ENCODE peak calls at places on chromosomes 4 and X, in seven cellular contexts. One of them, this sample, is unnamed.

GRCh38 chr4:107094332-107094731 is 58.2 kb upstream of the DKK2 start:
- DNase-seq in A549: no peak
- DNase-seq in tibial nerve: no peak
- DNase-seq in stomach: no peak
- DNase-seq in transverse colon: no peak
- DNase-seq in H1: no peak
- DNase-seq in esophagus muscularis mucosa: no peak
- DNase-seq in this sample: no peak

GRCh38 chr4:101944649-101945048 is 154.1 kb downstream of the BANK1 start:
- DNase-seq in A549: no peak
- DNase-seq in tibial nerve: no peak
- DNase-seq in stomach: no peak
- DNase-seq in transverse colon: no peak
- DNase-seq in H1: no peak
- DNase-seq in esophagus muscularis mucosa: no peak
- DNase-seq in this sample: no peak

GRCh38 chr4:97150966-97151365 is 992.3 kb downstream of the STPG2 start:
- DNase-seq in A549: no peak
- DNase-seq in tibial nerve: no peak
- DNase-seq in stomach: no peak
- DNase-seq in transverse colon: no peak
- DNase-seq in H1: no peak
- DNase-seq in esophagus muscularis mucosa: no peak
- DNase-seq in this sample: no peak

GRCh38 chr4:138688531-138689181 is 326.9 kb upstream of the NOCT start:
- DNase-seq in A549: no peak
- DNase-seq in tibial nerve: no peak
- DNase-seq in stomach: no peak
- DNase-seq in transverse colon: no peak
- DNase-seq in H1: no peak
- DNase-seq in esophagus muscularis mucosa: no peak
- DNase-seq in this sample: no peak

GRCh38 chr4:105236917-105237311 is 90.2 kb downstream of the TET2 start:
- DNase-seq in A549: no peak
- DNase-seq in tibial nerve: no peak
- DNase-seq in stomach: no peak
- DNase-seq in transverse colon: no peak
- DNase-seq in H1: no peak
- DNase-seq in esophagus muscularis mucosa: no peak
- DNase-seq in this sample: no peak

GRCh38 chrX:44244008-44244407 is 99.5 kb downstream of the EFHC2 start:
- DNase-seq in A549: peak; percentile 35
- DNase-seq in tibial nerve: peak; percentile 8
- DNase-seq in stomach: no peak
- DNase-seq in transverse colon: no peak
- DNase-seq in H1: no peak
- DNase-seq in esophagus muscularis mucosa: no peak
- DNase-seq in this sample: no peak

GRCh38 chr4:158826882-158827281 is 58.1 kb downstream of the FNIP2 start:
- DNase-seq in A549: no peak
- DNase-seq in tibial nerve: no peak
- DNase-seq in stomach: peak; percentile 63
- DNase-seq in transverse colon: peak; percentile 55
- DNase-seq in H1: no peak
- DNase-seq in esophagus muscularis mucosa: no peak
- DNase-seq in this sample: no peak

GRCh38 chr4:94548571-94548970 is 96.8 kb downstream of the PDLIM5 start:
- DNase-seq in A549: peak; percentile 81
- DNase-seq in tibial nerve: no peak
- DNase-seq in stomach: no peak
- DNase-seq in transverse colon: no peak
- DNase-seq in H1: no peak
- DNase-seq in esophagus muscularis mucosa: no peak
- DNase-seq in this sample: no peak

GRCh38 chr4:38869511-38869910 is 1.9 kb downstream of the FAM114A1 start:
- DNase-seq in A549: no peak
- DNase-seq in tibial nerve: no peak
- DNase-seq in stomach: no peak
- DNase-seq in transverse colon: no peak
- DNase-seq in H1: no peak
- DNase-seq in esophagus muscularis mucosa: no peak
- DNase-seq in this sample: no peak

GRCh38 chr4:123783091-123783765 is 386.6 kb downstream of the SPRY1 start:
- DNase-seq in A549: no peak
- DNase-seq in tibial nerve: no peak
- DNase-seq in stomach: no peak
- DNase-seq in transverse colon: no peak
- DNase-seq in H1: no peak
- DNase-seq in esophagus muscularis mucosa: no peak
- DNase-seq in this sample: no peak

GRCh38 chr4:89752932-89753598 is 83.9 kb downstream of the SNCA start:
- DNase-seq in A549: no peak
- DNase-seq in tibial nerve: no peak
- DNase-seq in stomach: no peak
- DNase-seq in transverse colon: no peak
- DNase-seq in H1: no peak
- DNase-seq in esophagus muscularis mucosa: no peak
- DNase-seq in this sample: peak; percentile 69

GRCh38 chr4:20422398-20422797 is 170.7 kb downstream of the SLIT2 start:
- DNase-seq in A549: peak; percentile 51
- DNase-seq in tibial nerve: no peak
- DNase-seq in stomach: peak; percentile 56
- DNase-seq in transverse colon: peak; percentile 60
- DNase-seq in H1: peak; percentile 67
- DNase-seq in esophagus muscularis mucosa: no peak
- DNase-seq in this sample: peak; percentile 67

GRCh38 chrX:10519761-10520160 is 100.6 kb downstream of the MID1 start:
- DNase-seq in A549: no peak
- DNase-seq in tibial nerve: no peak
- DNase-seq in stomach: no peak
- DNase-seq in transverse colon: no peak
- DNase-seq in H1: no peak
- DNase-seq in esophagus muscularis mucosa: no peak
- DNase-seq in this sample: no peak

GRCh38 chr4:4577359-4577875 is 35.6 kb upstream of the STX18 start:
- DNase-seq in A549: no peak
- DNase-seq in tibial nerve: no peak
- DNase-seq in stomach: no peak
- DNase-seq in transverse colon: no peak
- DNase-seq in H1: no peak
- DNase-seq in esophagus muscularis mucosa: no peak
- DNase-seq in this sample: no peak

GRCh38 chr4:79682801-79683217 is 274.8 kb upstream of the GK2 start:
- DNase-seq in A549: no peak
- DNase-seq in tibial nerve: no peak
- DNase-seq in stomach: peak; percentile 27
- DNase-seq in transverse colon: no peak
- DNase-seq in H1: no peak
- DNase-seq in esophagus muscularis mucosa: no peak
- DNase-seq in this sample: no peak

GRCh38 chr4:173288296-173288695 is 45.9 kb downstream of the HMGB2 start:
- DNase-seq in A549: peak; percentile 65
- DNase-seq in tibial nerve: peak; percentile 82
- DNase-seq in stomach: peak; percentile 68
- DNase-seq in transverse colon: peak; percentile 70
- DNase-seq in H1: peak; percentile 91
- DNase-seq in esophagus muscularis mucosa: no peak
- DNase-seq in this sample: peak; percentile 81

GRCh38 chrX:10759400-10759799 is 139.0 kb upstream of the MID1 start:
- DNase-seq in A549: no peak
- DNase-seq in tibial nerve: no peak
- DNase-seq in stomach: no peak
- DNase-seq in transverse colon: no peak
- DNase-seq in H1: peak; percentile 46
- DNase-seq in esophagus muscularis mucosa: no peak
- DNase-seq in this sample: no peak

GRCh38 chr4:73945674-73946449 is 36.0 kb downstream of the PF4 start:
- DNase-seq in A549: no peak
- DNase-seq in tibial nerve: no peak
- DNase-seq in stomach: no peak
- DNase-seq in transverse colon: no peak
- DNase-seq in H1: no peak
- DNase-seq in esophagus muscularis mucosa: no peak
- DNase-seq in this sample: no peak

GRCh38 chr4:137531951-137532868 is at the start of gene PCDH18:
- DNase-seq in A549: no peak
- DNase-seq in tibial nerve: peak; percentile 96
- DNase-seq in stomach: peak; percentile 51
- DNase-seq in transverse colon: peak; percentile 74
- DNase-seq in H1: peak; percentile 68
- DNase-seq in esophagus muscularis mucosa: peak; percentile 98
- DNase-seq in this sample: peak; percentile 97

GRCh38 chrX:119007189-119007770 is 32.9 kb downstream of the LONRF3 start:
- DNase-seq in A549: no peak
- DNase-seq in tibial nerve: no peak
- DNase-seq in stomach: no peak
- DNase-seq in transverse colon: no peak
- DNase-seq in H1: no peak
- DNase-seq in esophagus muscularis mucosa: no peak
- DNase-seq in this sample: no peak

GRCh38 chrX:13077168-13077567 is 32.7 kb upstream of the FAM9C start:
- DNase-seq in A549: no peak
- DNase-seq in tibial nerve: no peak
- DNase-seq in stomach: no peak
- DNase-seq in transverse colon: no peak
- DNase-seq in H1: no peak
- DNase-seq in esophagus muscularis mucosa: no peak
- DNase-seq in this sample: no peak

GRCh38 chr4:15436515-15436914 is 8.7 kb downstream of the C1QTNF7 start:
- DNase-seq in A549: no peak
- DNase-seq in tibial nerve: peak; percentile 42
- DNase-seq in stomach: no peak
- DNase-seq in transverse colon: no peak
- DNase-seq in H1: no peak
- DNase-seq in esophagus muscularis mucosa: peak; percentile 74
- DNase-seq in this sample: no peak

GRCh38 chr4:56130609-56131150 is 181.9 kb downstream of the CEP135 start:
- DNase-seq in A549: no peak
- DNase-seq in tibial nerve: no peak
- DNase-seq in stomach: no peak
- DNase-seq in transverse colon: no peak
- DNase-seq in H1: no peak
- DNase-seq in esophagus muscularis mucosa: no peak
- DNase-seq in this sample: no peak

GRCh38 chr4:56123547-56123946 is 174.8 kb downstream of the CEP135 start:
- DNase-seq in A549: no peak
- DNase-seq in tibial nerve: no peak
- DNase-seq in stomach: no peak
- DNase-seq in transverse colon: no peak
- DNase-seq in H1: no peak
- DNase-seq in esophagus muscularis mucosa: peak; percentile 37
- DNase-seq in this sample: no peak

GRCh38 chr4:56128231-56128630 is 179.5 kb downstream of the CEP135 start:
- DNase-seq in A549: no peak
- DNase-seq in tibial nerve: no peak
- DNase-seq in stomach: no peak
- DNase-seq in transverse colon: no peak
- DNase-seq in H1: no peak
- DNase-seq in esophagus muscularis mucosa: no peak
- DNase-seq in this sample: no peak

GRCh38 chr4:56129431-56129861 is 180.7 kb downstream of the CEP135 start:
- DNase-seq in A549: peak; percentile 48
- DNase-seq in tibial nerve: no peak
- DNase-seq in stomach: peak; percentile 58
- DNase-seq in transverse colon: peak; percentile 77
- DNase-seq in H1: peak; percentile 72
- DNase-seq in esophagus muscularis mucosa: no peak
- DNase-seq in this sample: no peak

GRCh38 chr4:56127698-56128097 is 179.0 kb downstream of the CEP135 start:
- DNase-seq in A549: no peak
- DNase-seq in tibial nerve: no peak
- DNase-seq in stomach: no peak
- DNase-seq in transverse colon: no peak
- DNase-seq in H1: no peak
- DNase-seq in esophagus muscularis mucosa: no peak
- DNase-seq in this sample: no peak
- H3K4me1 ChIP-seq in A549: no peaks in the 10 kb centered on the region
- H3K4me1 ChIP-seq in tibial nerve: no peaks in the 10 kb centered on the region
- H3K4me1 ChIP-seq in stomach: no peaks in the 10 kb centered on the region
- H3K4me1 ChIP-seq in transverse colon: no peaks in the 10 kb centered on the region
- H3K4me1 ChIP-seq in H1: no peaks in the 10 kb centered on the region
- H3K4me1 ChIP-seq in esophagus muscularis mucosa: peaks cover 3% of the 10 kb centered on the region
- H3K4me1 ChIP-seq in this sample: no peaks in the 10 kb centered on the region

GRCh38 chrX:65667503-65668355 is at the start of gene MSN:
- DNase-seq in A549: peak; percentile 76
- DNase-seq in tibial nerve: peak; percentile 55
- DNase-seq in stomach: peak; percentile 71
- DNase-seq in transverse colon: peak; percentile 76
- DNase-seq in H1: peak; percentile 64
- DNase-seq in esophagus muscularis mucosa: no peak
- DNase-seq in this sample: peak; percentile 88
- TF ChIP-seq POLR2A in A549: peak; percentile 79
- TF ChIP-seq POLR2A in tibial nerve: peak; percentile 56
- TF ChIP-seq POLR2A in stomach: no peak
- TF ChIP-seq POLR2A in transverse colon: peak; percentile 57
- TF ChIP-seq POLR2A in H1: no peak
- TF ChIP-seq POLR2A in esophagus muscularis mucosa: peak; percentile 55
- TF ChIP-seq POLR2A in this sample: peak; percentile 50

GRCh38 chr4:1345905-1346780 is 865 bp upstream of the UVSSA start:
- DNase-seq in A549: peak; percentile 45
- DNase-seq in tibial nerve: peak; percentile 18
- DNase-seq in stomach: peak; percentile 42
- DNase-seq in transverse colon: peak; percentile 54
- DNase-seq in H1: peak; percentile 59
- DNase-seq in esophagus muscularis mucosa: no peak
- DNase-seq in this sample: peak; percentile 84

GRCh38 chr4:1348014-1348513 is 1.1 kb downstream of the UVSSA start:
- DNase-seq in A549: no peak
- DNase-seq in tibial nerve: no peak
- DNase-seq in stomach: no peak
- DNase-seq in transverse colon: no peak
- DNase-seq in H1: no peak
- DNase-seq in esophagus muscularis mucosa: no peak
- DNase-seq in this sample: no peak

GRCh38 chr4:1347410-1347864 is 429 bp downstream of the UVSSA start:
- DNase-seq in A549: peak; percentile 49
- DNase-seq in tibial nerve: peak; percentile 57
- DNase-seq in stomach: peak; percentile 72
- DNase-seq in transverse colon: peak; percentile 76
- DNase-seq in H1: peak; percentile 74
- DNase-seq in esophagus muscularis mucosa: peak; percentile 93
- DNase-seq in this sample: peak; percentile 91

GRCh38 chr4:1348746-1349145 is 1.7 kb downstream of the UVSSA start:
- DNase-seq in A549: no peak
- DNase-seq in tibial nerve: no peak
- DNase-seq in stomach: no peak
- DNase-seq in transverse colon: no peak
- DNase-seq in H1: no peak
- DNase-seq in esophagus muscularis mucosa: no peak
- DNase-seq in this sample: no peak

GRCh38 chr4:1346781-1347409 is at the start of gene UVSSA:
- DNase-seq in A549: peak; percentile 99
- DNase-seq in tibial nerve: peak; percentile 99
- DNase-seq in stomach: peak; percentile 100
- DNase-seq in transverse colon: peak; percentile 100
- DNase-seq in H1: peak; percentile 100
- DNase-seq in esophagus muscularis mucosa: peak; percentile 100
- DNase-seq in this sample: peak; percentile 100
- TF ChIP-seq EP300 in A549: no peak
- TF ChIP-seq EP300 in tibial nerve: peak; percentile 99
- TF ChIP-seq EP300 in stomach: no peak
- TF ChIP-seq EP300 in transverse colon: peak; percentile 3
- TF ChIP-seq EP300 in H1: no peak
- TF ChIP-seq EP300 in esophagus muscularis mucosa: no peak
- TF ChIP-seq EP300 in this sample: peak; percentile 82

GRCh38 chrX:2694868-2695267 is 3.8 kb downstream of the CD99 start:
- DNase-seq in A549: no peak
- DNase-seq in tibial nerve: no peak
- DNase-seq in stomach: no peak
- DNase-seq in transverse colon: no peak
- DNase-seq in H1: no peak
- DNase-seq in esophagus muscularis mucosa: no peak
- DNase-seq in this sample: no peak
- H3K4me1 ChIP-seq in A549: peaks cover 30% of the 10 kb centered on the region
- H3K4me1 ChIP-seq in tibial nerve: peaks cover 57% of the 10 kb centered on the region
- H3K4me1 ChIP-seq in stomach: peaks cover 53% of the 10 kb centered on the region
- H3K4me1 ChIP-seq in transverse colon: peaks cover 53% of the 10 kb centered on the region
- H3K4me1 ChIP-seq in H1: peaks cover 2% of the 10 kb centered on the region
- H3K4me1 ChIP-seq in esophagus muscularis mucosa: peaks cover 83% of the 10 kb centered on the region
- H3K4me1 ChIP-seq in this sample: peaks cover 77% of the 10 kb centered on the region

This sample was measured in sigmoid colon.